ENCODE peak calls at places on chromosomes 3 and 15, in nine cellular contexts. Z, Q, X, T, R, D, V, E and P are unnamed samples.

GRCh38 chr15:70761931-70762468 is 1.4 kb downstream of the UACA start:
- DNase-seq in T (no peak), V (no peak), Z (no peak), R (no peak), X (no peak), E (no peak), Q (no peak), D (no peak), P (no peak)

GRCh38 chr3:54222318-54222717 is 100.0 kb downstream of the CACNA2D3 start:
- DNase-seq in R (no peak), V (no peak), Q (no peak), Z (no peak), D (no peak), X (no peak), T (no peak), E (no peak), P (no peak)

GRCh38 chr3:154430014-154430413 is at the start of gene GPR149:
- DNase-seq in V (no peak), X (peak), D (peak), E (no peak), T (no peak), Z (no peak), Q (no peak), R (no peak), P (peak)

GRCh38 chr3:185831990-185832389 is 7.1 kb upstream of the IGF2BP2 start:
- DNase-seq in V (no peak), T (no peak), D (no peak), X (no peak), E (no peak), Z (no peak), Q (no peak), R (no peak), P (no peak)

GRCh38 chr3:58434990-58435389 is 1.4 kb upstream of the PDHB start:
- DNase-seq in T (peak), R (no peak), V (no peak), E (no peak), Q (no peak), X (peak), Z (no peak), D (peak), P (no peak)

GRCh38 chr3:187130346-187131066 is 8.8 kb downstream of the RPL39L start:
- DNase-seq in D (peak), Q (peak), E (no peak), T (peak), Z (no peak), V (no peak), R (no peak), X (no peak), P (peak)

GRCh38 chr3:128794788-128795649 is 69.0 kb downstream of the RAB7A start:
- DNase-seq in X (peak), Q (no peak), T (peak), Z (peak), R (peak), V (no peak), D (peak), E (no peak), P (peak)

GRCh38 chr3:44058868-44059203 is 182.8 kb upstream of the TOPAZ1 start:
- DNase-seq in R (no peak), V (no peak), D (no peak), E (no peak), X (no peak), Z (no peak), Q (no peak), T (no peak), P (no peak)

GRCh38 chr15:79640206-79640605 is 208.1 kb downstream of the MINAR1 start:
- DNase-seq in E (no peak), Z (no peak), R (no peak), X (no peak), Q (no peak), V (no peak), T (peak), D (peak), P (peak)

DNA sequence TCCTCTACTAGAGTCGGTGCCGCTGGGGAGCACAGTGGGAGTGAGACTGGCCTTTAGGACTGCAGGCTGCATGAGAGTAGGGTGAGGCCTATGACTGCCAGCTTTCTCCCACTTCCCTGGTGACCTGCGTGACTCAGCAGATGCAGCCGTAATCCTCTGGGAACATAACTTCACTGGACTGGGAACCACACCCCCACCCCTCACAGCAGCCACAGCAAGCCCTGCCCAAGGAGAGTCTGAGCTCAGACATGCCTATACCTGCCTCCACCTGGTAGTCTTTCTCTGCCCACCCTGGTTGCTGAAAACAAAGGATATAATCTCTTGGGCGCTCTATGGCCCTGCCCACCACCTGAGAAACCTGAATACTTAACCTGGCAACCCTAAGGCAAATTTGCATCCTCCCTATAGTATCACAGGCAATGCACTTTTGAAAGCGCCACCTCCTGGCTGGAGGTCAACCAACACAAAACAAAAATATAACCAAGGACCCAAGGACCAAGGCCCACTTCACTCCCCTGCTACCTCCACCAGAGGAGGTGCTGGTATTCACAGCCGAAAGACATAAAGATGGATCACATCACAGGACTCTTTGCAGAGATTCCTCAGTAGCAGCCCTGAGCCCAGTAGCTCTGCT is 308.9 kb downstream of the CTNNB1 start:
- DNase-seq in E (no peak), D (peak), V (no peak), X (no peak), Z (no peak), R (no peak), T (peak), Q (no peak), P (peak)
- TF ChIP-seq CTCF in E (no peak), D (peak), V (no peak), X (no peak), Z (no peak), R (no peak), T (no peak), Q (peak), P (peak)

DNA sequence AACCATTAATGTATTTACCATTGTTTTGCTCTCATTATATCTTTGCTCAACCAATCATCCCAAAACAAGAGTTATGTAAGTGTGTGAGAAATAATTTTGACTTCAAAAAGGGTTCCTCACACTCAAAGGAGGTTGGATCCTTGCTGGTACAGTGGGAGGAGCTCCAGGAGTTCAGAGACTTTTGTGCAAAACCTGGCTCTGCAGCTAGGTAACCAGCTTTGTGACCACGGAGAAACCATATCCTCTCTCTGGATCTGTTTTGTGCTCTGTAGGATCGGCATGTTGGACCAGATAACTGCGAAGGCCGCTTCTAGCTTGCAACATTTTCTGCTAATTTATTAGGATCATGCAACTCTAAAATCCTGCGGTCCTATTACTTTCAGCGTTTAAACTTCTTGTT is 128.6 kb upstream of the LIPC start:
- DNase-seq in V (no peak), Q (no peak), Z (no peak), D (no peak), T (no peak), E (no peak), X (no peak), R (no peak), P (no peak)
- TF ChIP-seq CTCF in V (no peak), Q (no peak), Z (no peak), D (no peak), T (no peak), E (no peak), X (no peak), R (no peak), P (no peak)

GRCh38 chr3:81888822-81889557 is 127.5 kb upstream of the GBE1 start:
- DNase-seq in E (no peak), Q (no peak), X (no peak), Z (no peak), T (no peak), R (no peak), V (no peak), D (no peak), P (no peak)
- TF ChIP-seq CTCF in E (no peak), Q (no peak), X (no peak), Z (no peak), T (no peak), R (no peak), V (no peak), D (no peak), P (no peak)

GRCh38 chr3:183637106-183637486 is 1.7 kb downstream of the KLHL24 start:
- DNase-seq in E (no peak), Q (no peak), Z (no peak), X (no peak), D (no peak), T (no peak), V (no peak), R (no peak), P (no peak)
- TF ChIP-seq CTCF in E (no peak), Q (no peak), Z (no peak), X (no peak), D (no peak), T (no peak), V (no peak), R (no peak), P (no peak)

GRCh38 chr3:12545473-12545791 is at the start of gene MKRN2OS:
- DNase-seq in V (no peak), E (no peak), T (peak), Z (no peak), R (no peak), X (no peak), D (peak), Q (no peak), P (peak)

GRCh38 chr3:12553921-12554391 is 2.9 kb upstream of the MKRN2 start:
- DNase-seq in T (no peak), D (peak), E (no peak), Z (peak), R (no peak), Q (no peak), V (peak), X (no peak), P (peak)

GRCh38 chr3:12544652-12545472 is 437 bp downstream of the MKRN2OS start:
- DNase-seq in T (no peak), X (no peak), Q (no peak), E (no peak), Z (no peak), V (no peak), D (no peak), R (no peak), P (no peak)

GRCh38 chr3:12549971-12550760 is 4.9 kb upstream of the MKRN2OS start:
- DNase-seq in V (no peak), E (no peak), Q (no peak), Z (no peak), D (no peak), R (no peak), T (no peak), X (no peak), P (no peak)
- TF ChIP-seq CTCF in V (no peak), E (no peak), Q (no peak), Z (no peak), D (no peak), R (no peak), T (no peak), X (no peak), P (no peak)